ENCODE peak calls at places on chromosome 15, in eight cellular contexts. X, N, M, T, U, G, J and V are unnamed samples.

GRCh38 chr15:61169904-61170695 is 59.0 kb downstream of the RORA start:
- DNase-seq in U (no peak), X (peak), N (no peak), M (no peak), G (no peak), T (no peak), J (no peak), V (no peak)

GRCh38 chr15:28111552-28111951 is 12.4 kb upstream of the OCA2 start:
- DNase-seq in G (no peak), M (no peak), J (no peak), X (no peak), N (no peak), T (no peak), U (no peak), V (no peak)

GRCh38 chr15:58467121-58467721 is 35.4 kb downstream of the LIPC start:
- DNase-seq in T (no peak), U (peak), G (no peak), M (peak), N (no peak), X (no peak), J (no peak), V (no peak)

GRCh38 chr15:65033659-65034269 is 4.3 kb upstream of the MTFMT start:
- DNase-seq in U (peak), T (no peak), M (no peak), X (peak), N (no peak), G (no peak), J (no peak), V (no peak)

GRCh38 chr15:96064351-96064756 is 266.1 kb upstream of the NR2F2 start:
- DNase-seq in X (no peak), M (peak), G (no peak), U (no peak), N (no peak), T (peak), J (no peak), V (no peak)

GRCh38 chr15:55420171-55420871 is 12.0 kb downstream of the PIERCE2 start:
- DNase-seq in T (no peak), M (no peak), G (no peak), X (no peak), J (no peak), U (no peak), N (no peak), V (no peak)

GRCh38 chr15:43762824-43763223 is 13.9 kb downstream of the ELL3 start:
- DNase-seq in J (no peak), U (no peak), X (no peak), T (no peak), M (no peak), N (no peak), G (no peak), V (no peak)

GRCh38 chr15:66614456-66615174 is 48.8 kb upstream of the LCTL start:
- DNase-seq in T (no peak), X (no peak), J (no peak), U (no peak), G (no peak), M (no peak), N (no peak), V (no peak)

GRCh38 chr15:52107238-52107637 is 5.3 kb downstream of the BCL2L10 start:
- DNase-seq in T (no peak), M (no peak), X (no peak), N (no peak), U (no peak), J (no peak), G (no peak), V (no peak)

GRCh38 chr15:55715355-55716076 is 27.4 kb downstream of the PRTG start:
- DNase-seq in J (no peak), U (no peak), G (no peak), M (no peak), N (no peak), X (no peak), T (peak), V (no peak)

GRCh38 chr15:67319968-67320367 is 65.4 kb downstream of the IQCH start:
- DNase-seq in N (no peak), U (no peak), M (no peak), J (no peak), G (no peak), T (no peak), X (no peak), V (no peak)

GRCh38 chr15:49908571-49909295 is 210.3 kb downstream of the ATP8B4 start:
- DNase-seq in U (no peak), M (no peak), T (no peak), G (no peak), N (no peak), X (no peak), J (no peak), V (no peak)

GRCh38 chr15:59168536-59168935 is 38.1 kb upstream of the LDHAL6B start:
- DNase-seq in G (peak), T (no peak), N (no peak), U (no peak), J (no peak), X (no peak), M (no peak), V (no peak)

GRCh38 chr15:25183581-25184330 is 229.0 kb downstream of the SNRPN start:
- DNase-seq in U (no peak), J (no peak), X (no peak), N (no peak), M (peak), T (no peak), G (no peak), V (peak)

GRCh38 chr15:90400005-90400758 is 12.1 kb downstream of the IQGAP1 start:
- DNase-seq in M (no peak), U (no peak), T (no peak), X (no peak), J (no peak), N (no peak), G (no peak), V (no peak)

GRCh38 chr15:43441316-43441715 is 51.6 kb downstream of the TP53BP1 start:
- DNase-seq in G (no peak), T (peak), N (no peak), X (no peak), U (no peak), J (no peak), M (no peak), V (no peak)

GRCh38 chr15:40449275-40449674 is 8.5 kb downstream of the BAHD1 start:
- DNase-seq in N (no peak), M (no peak), G (no peak), T (no peak), J (no peak), X (no peak), U (no peak), V (no peak)

GRCh38 chr15:97470417-97470816 is 490.1 kb upstream of the ARRDC4 start:
- DNase-seq in N (no peak), J (no peak), M (no peak), T (no peak), U (no peak), X (no peak), G (no peak), V (no peak)

GRCh38 chr15:58510715-58511465 is 79.1 kb downstream of the LIPC start:
- DNase-seq in U (no peak), T (no peak), G (no peak), J (no peak), M (no peak), X (no peak), N (no peak), V (no peak)

GRCh38 chr15:35925634-35926380 is 379.8 kb upstream of the DPH6 start:
- DNase-seq in G (no peak), X (no peak), N (no peak), J (no peak), U (no peak), M (no peak), T (no peak), V (no peak)

GRCh38 chr15:60695713-60696522 is 217.0 kb upstream of the ICE2 start:
- DNase-seq in X (peak), T (no peak), M (no peak), J (no peak), N (peak), G (peak), U (no peak), V (no peak)

GRCh38 chr15:87498545-87498944 is 758.0 kb downstream of the NTRK3 start:
- DNase-seq in M (no peak), T (no peak), G (no peak), X (no peak), U (no peak), N (no peak), J (no peak), V (no peak)

GRCh38 chr15:53586815-53587214 is 172.6 kb downstream of the WDR72 start:
- DNase-seq in N (no peak), M (no peak), U (no peak), G (peak), J (no peak), T (no peak), X (peak), V (no peak)

GRCh38 chr15:70013647-70014310 is 83.9 kb downstream of the TLE3 start:
- DNase-seq in U (no peak), X (no peak), M (no peak), G (no peak), J (no peak), T (no peak), N (no peak), V (no peak)

GRCh38 chr15:75198560-75199346 is 2.9 kb upstream of the C15orf39 start:
- DNase-seq in G (peak), X (peak), M (no peak), T (peak), J (no peak), N (no peak), U (no peak), V (no peak)

GRCh38 chr15:70291696-70292510 is 194.2 kb upstream of the TLE3 start:
- DNase-seq in X (no peak), M (no peak), U (no peak), J (no peak), G (no peak), T (no peak), N (no peak), V (no peak)